ENCODE peak calls at places on chromosomes 12 and 14, in seven cellular contexts. One of them, this sample, is unnamed.

GRCh38 chr12:6434205-6435180 is 10.3 kb upstream of the CD27 start:
- DNase-seq in tibial nerve: no peak
- DNase-seq in CD4-positive, alpha-beta T cell: peak; percentile 29
- DNase-seq in WERI-Rb-1: no peak
- DNase-seq in IMR-90: no peak
- DNase-seq in ovary: no peak
- DNase-seq in psoas muscle: no peak
- DNase-seq in this sample: no peak

GRCh38 chr14:94113490-94113889 is 3.0 kb downstream of the IFI27 start:
- DNase-seq in tibial nerve: no peak
- DNase-seq in psoas muscle: no peak
- DNase-seq in CD4-positive, alpha-beta T cell: no peak
- DNase-seq in WERI-Rb-1: no peak
- DNase-seq in IMR-90: peak; percentile 22
- DNase-seq in ovary: no peak
- DNase-seq in this sample: peak; percentile 28

GRCh38 chr12:2615665-2616387 is 178.9 kb upstream of the FKBP4 start:
- DNase-seq in WERI-Rb-1: no peak
- DNase-seq in tibial nerve: no peak
- DNase-seq in CD4-positive, alpha-beta T cell: no peak
- DNase-seq in psoas muscle: no peak
- DNase-seq in ovary: peak; percentile 63
- DNase-seq in IMR-90: peak; percentile 92
- DNase-seq in this sample: peak; percentile 65

GRCh38 chr12:571795-572531 is 91.3 kb downstream of the NINJ2 start:
- DNase-seq in ovary: no peak
- DNase-seq in CD4-positive, alpha-beta T cell: no peak
- DNase-seq in tibial nerve: no peak
- DNase-seq in WERI-Rb-1: no peak
- DNase-seq in IMR-90: no peak
- DNase-seq in psoas muscle: peak; percentile 63
- DNase-seq in this sample: no peak

GRCh38 chr14:54805080-54805479 is 97.5 kb downstream of the GCH1 start:
- DNase-seq in IMR-90: no peak
- DNase-seq in psoas muscle: no peak
- DNase-seq in tibial nerve: no peak
- DNase-seq in ovary: no peak
- DNase-seq in WERI-Rb-1: no peak
- DNase-seq in CD4-positive, alpha-beta T cell: no peak
- DNase-seq in this sample: no peak

GRCh38 chr12:14554281-14555008 is 13.2 kb downstream of the PLBD1 start:
- DNase-seq in CD4-positive, alpha-beta T cell: no peak
- DNase-seq in IMR-90: no peak
- DNase-seq in WERI-Rb-1: no peak
- DNase-seq in psoas muscle: peak; percentile 81
- DNase-seq in tibial nerve: peak; percentile 59
- DNase-seq in ovary: peak; percentile 33
- DNase-seq in this sample: peak; percentile 92

GRCh38 chr12:1093166-1093751 is 102.2 kb downstream of the ERC1 start:
- DNase-seq in psoas muscle: no peak
- DNase-seq in tibial nerve: no peak
- DNase-seq in IMR-90: peak; percentile 67
- DNase-seq in WERI-Rb-1: peak; percentile 41
- DNase-seq in CD4-positive, alpha-beta T cell: no peak
- DNase-seq in ovary: no peak
- DNase-seq in this sample: peak; percentile 67

GRCh38 chr12:101857043-101857558 is 20.3 kb upstream of the DRAM1 start:
- DNase-seq in CD4-positive, alpha-beta T cell: no peak
- DNase-seq in IMR-90: peak; percentile 81
- DNase-seq in psoas muscle: no peak
- DNase-seq in tibial nerve: no peak
- DNase-seq in WERI-Rb-1: no peak
- DNase-seq in ovary: no peak
- DNase-seq in this sample: peak; percentile 62

GRCh38 chr12:80017261-80017870 is 82.0 kb upstream of the OTOGL start:
- DNase-seq in ovary: no peak
- DNase-seq in tibial nerve: no peak
- DNase-seq in IMR-90: peak; percentile 50
- DNase-seq in CD4-positive, alpha-beta T cell: no peak
- DNase-seq in psoas muscle: no peak
- DNase-seq in WERI-Rb-1: no peak
- DNase-seq in this sample: no peak

GRCh38 chr12:15776532-15776931 is 12.7 kb downstream of the EPS8 start:
- DNase-seq in IMR-90: no peak
- DNase-seq in ovary: no peak
- DNase-seq in CD4-positive, alpha-beta T cell: no peak
- DNase-seq in WERI-Rb-1: no peak
- DNase-seq in psoas muscle: no peak
- DNase-seq in tibial nerve: no peak
- DNase-seq in this sample: no peak

GRCh38 chr14:68628605-68629310 is 164.1 kb downstream of the ZFP36L1 start:
- DNase-seq in tibial nerve: no peak
- DNase-seq in CD4-positive, alpha-beta T cell: peak; percentile 51
- DNase-seq in IMR-90: no peak
- DNase-seq in ovary: no peak
- DNase-seq in psoas muscle: no peak
- DNase-seq in WERI-Rb-1: no peak
- DNase-seq in this sample: no peak

GRCh38 chr14:61153436-61153835 is 127.7 kb downstream of the TMEM30B start:
- DNase-seq in psoas muscle: no peak
- DNase-seq in tibial nerve: no peak
- DNase-seq in IMR-90: peak; percentile 49
- DNase-seq in ovary: no peak
- DNase-seq in WERI-Rb-1: no peak
- DNase-seq in CD4-positive, alpha-beta T cell: no peak
- DNase-seq in this sample: peak; percentile 72

GRCh38 chr12:71955946-71956345 is 17.3 kb downstream of the TPH2 start:
- DNase-seq in psoas muscle: no peak
- DNase-seq in ovary: no peak
- DNase-seq in tibial nerve: no peak
- DNase-seq in IMR-90: peak; percentile 89
- DNase-seq in CD4-positive, alpha-beta T cell: no peak
- DNase-seq in WERI-Rb-1: no peak
- DNase-seq in this sample: peak; percentile 17

GRCh38 chr12:32005496-32006125 is 46.4 kb downstream of the RESF1 start:
- DNase-seq in WERI-Rb-1: no peak
- DNase-seq in ovary: no peak
- DNase-seq in psoas muscle: no peak
- DNase-seq in CD4-positive, alpha-beta T cell: no peak
- DNase-seq in tibial nerve: no peak
- DNase-seq in IMR-90: no peak
- DNase-seq in this sample: peak; percentile 42

GRCh38 chr12:119008691-119009221 is 27.4 kb downstream of the SRRM4 start:
- DNase-seq in psoas muscle: no peak
- DNase-seq in WERI-Rb-1: peak; percentile 97
- DNase-seq in tibial nerve: no peak
- DNase-seq in CD4-positive, alpha-beta T cell: no peak
- DNase-seq in IMR-90: no peak
- DNase-seq in ovary: no peak
- DNase-seq in this sample: no peak

GRCh38 chr12:42574879-42575278 is 14.7 kb downstream of the PRICKLE1 start:
- DNase-seq in CD4-positive, alpha-beta T cell: no peak
- DNase-seq in ovary: no peak
- DNase-seq in tibial nerve: no peak
- DNase-seq in IMR-90: no peak
- DNase-seq in psoas muscle: no peak
- DNase-seq in WERI-Rb-1: no peak
- DNase-seq in this sample: no peak

GRCh38 chr14:62792578-62792977 is 252.7 kb downstream of the KCNH5 start:
- DNase-seq in WERI-Rb-1: no peak
- DNase-seq in IMR-90: no peak
- DNase-seq in CD4-positive, alpha-beta T cell: no peak
- DNase-seq in psoas muscle: no peak
- DNase-seq in tibial nerve: no peak
- DNase-seq in ovary: no peak
- DNase-seq in this sample: no peak

DNA sequence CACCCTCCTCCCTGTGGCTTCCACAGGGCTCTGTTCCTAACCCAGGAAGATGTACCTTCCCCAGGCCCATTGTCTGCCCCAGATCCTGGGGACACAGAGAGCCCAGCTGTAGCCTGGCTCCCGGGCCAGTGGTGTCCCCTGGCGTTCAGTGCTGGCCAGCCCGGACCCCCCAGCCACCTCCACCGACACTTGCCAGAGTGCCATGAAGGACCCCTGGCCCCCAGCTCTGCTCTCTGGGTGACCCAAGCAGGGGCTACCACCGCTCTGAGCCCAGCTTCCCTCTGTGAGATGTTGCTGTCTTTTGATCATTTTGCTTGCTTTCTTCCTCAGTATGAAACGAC is 6.2 kb downstream of the INF2 start:
- DNase-seq in ovary: no peak
- DNase-seq in WERI-Rb-1: no peak
- DNase-seq in CD4-positive, alpha-beta T cell: no peak
- DNase-seq in tibial nerve: no peak
- DNase-seq in psoas muscle: no peak
- DNase-seq in IMR-90: no peak
- DNase-seq in this sample: no peak
- H3K27ac ChIP-seq in ovary: no peak overlapping the region
- H3K27ac ChIP-seq in WERI-Rb-1: no peak overlapping the region
- H3K27ac ChIP-seq in CD4-positive, alpha-beta T cell: peak overlapping the region; percentile 57
- H3K27ac ChIP-seq in tibial nerve: peak overlapping the region; percentile 99
- H3K27ac ChIP-seq in psoas muscle: no peak overlapping the region
- H3K27ac ChIP-seq in IMR-90: no peak overlapping the region
- H3K27ac ChIP-seq in this sample: no peak overlapping the region

DNA sequence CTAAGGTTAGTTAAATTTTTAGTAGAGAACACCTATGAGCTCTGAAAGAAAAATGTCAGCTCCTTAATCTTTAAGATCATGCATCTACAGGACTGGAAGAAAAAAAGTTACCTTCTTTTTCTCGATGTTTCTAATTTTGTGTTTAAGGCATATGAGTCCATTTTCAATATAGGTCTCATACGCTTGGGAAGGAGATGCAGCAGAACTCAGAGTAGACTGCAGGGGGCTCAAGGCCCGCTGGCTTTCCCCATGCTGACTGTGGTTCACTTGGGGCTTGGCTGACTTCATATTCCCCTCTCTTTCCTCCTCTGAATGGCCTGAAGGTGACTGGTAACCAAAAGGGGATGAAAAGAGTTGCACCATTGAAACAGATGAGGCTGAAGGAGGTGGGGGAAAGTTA is 1.5 kb downstream of the CAPRIN2 start:
- DNase-seq in WERI-Rb-1: peak; percentile 16
- DNase-seq in psoas muscle: no peak
- DNase-seq in CD4-positive, alpha-beta T cell: no peak
- DNase-seq in ovary: no peak
- DNase-seq in IMR-90: peak; percentile 39
- DNase-seq in tibial nerve: no peak
- DNase-seq in this sample: peak; percentile 50
- TF ChIP-seq CTCF in WERI-Rb-1: peak; percentile 44
- TF ChIP-seq CTCF in psoas muscle: no peak
- TF ChIP-seq CTCF in CD4-positive, alpha-beta T cell: no peak
- TF ChIP-seq CTCF in ovary: no peak
- TF ChIP-seq CTCF in IMR-90: peak; percentile 40
- TF ChIP-seq CTCF in tibial nerve: no peak
- TF ChIP-seq CTCF in this sample: peak; percentile 65

GRCh38 chr12:54936736-54937135 is 47.8 kb downstream of the TESPA1 start:
- DNase-seq in ovary: no peak
- DNase-seq in tibial nerve: no peak
- DNase-seq in CD4-positive, alpha-beta T cell: no peak
- DNase-seq in IMR-90: no peak
- DNase-seq in WERI-Rb-1: no peak
- DNase-seq in psoas muscle: no peak
- DNase-seq in this sample: no peak

GRCh38 chr12:54932691-54933090 is 51.9 kb downstream of the TESPA1 start:
- DNase-seq in ovary: no peak
- DNase-seq in CD4-positive, alpha-beta T cell: no peak
- DNase-seq in tibial nerve: peak; percentile 21
- DNase-seq in psoas muscle: no peak
- DNase-seq in IMR-90: no peak
- DNase-seq in WERI-Rb-1: no peak
- DNase-seq in this sample: no peak

GRCh38 chr12:54933381-54933780 is 51.2 kb downstream of the TESPA1 start:
- DNase-seq in IMR-90: peak; percentile 20
- DNase-seq in WERI-Rb-1: no peak
- DNase-seq in ovary: no peak
- DNase-seq in CD4-positive, alpha-beta T cell: no peak
- DNase-seq in psoas muscle: no peak
- DNase-seq in tibial nerve: no peak
- DNase-seq in this sample: no peak

GRCh38 chr12:54935235-54935951 is 49.2 kb downstream of the TESPA1 start:
- DNase-seq in tibial nerve: no peak
- DNase-seq in ovary: no peak
- DNase-seq in IMR-90: peak; percentile 91
- DNase-seq in CD4-positive, alpha-beta T cell: no peak
- DNase-seq in WERI-Rb-1: no peak
- DNase-seq in psoas muscle: no peak
- DNase-seq in this sample: peak; percentile 81

DNA sequence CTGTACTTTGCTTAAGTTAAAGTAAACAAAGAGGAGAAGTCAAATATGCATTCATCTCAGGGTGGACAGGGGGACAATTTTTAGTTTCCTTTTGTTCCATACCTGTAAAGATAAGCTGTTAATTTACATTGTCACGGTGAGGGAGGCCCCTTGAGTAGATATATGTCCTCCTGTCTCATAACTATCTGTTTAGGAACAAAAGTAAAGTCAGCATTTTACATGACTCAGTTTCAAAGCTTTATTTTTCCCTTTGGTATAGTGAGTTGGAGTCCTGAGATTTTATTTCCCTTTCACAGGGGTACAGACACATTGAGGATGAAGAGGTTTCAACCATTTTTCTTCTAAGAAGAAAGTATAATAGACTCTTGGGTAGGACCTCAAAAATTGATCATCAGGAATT is 50.1 kb downstream of the TESPA1 start:
- DNase-seq in IMR-90: no peak
- DNase-seq in CD4-positive, alpha-beta T cell: no peak
- DNase-seq in ovary: no peak
- DNase-seq in WERI-Rb-1: no peak
- DNase-seq in tibial nerve: no peak
- DNase-seq in psoas muscle: no peak
- DNase-seq in this sample: no peak
- H3K27ac ChIP-seq in IMR-90: no peak overlapping the region
- H3K27ac ChIP-seq in CD4-positive, alpha-beta T cell: no peak overlapping the region
- H3K27ac ChIP-seq in ovary: no peak overlapping the region
- H3K27ac ChIP-seq in WERI-Rb-1: no peak overlapping the region
- H3K27ac ChIP-seq in tibial nerve: no peak overlapping the region
- H3K27ac ChIP-seq in psoas muscle: no peak overlapping the region
- H3K27ac ChIP-seq in this sample: no peak overlapping the region

DNA sequence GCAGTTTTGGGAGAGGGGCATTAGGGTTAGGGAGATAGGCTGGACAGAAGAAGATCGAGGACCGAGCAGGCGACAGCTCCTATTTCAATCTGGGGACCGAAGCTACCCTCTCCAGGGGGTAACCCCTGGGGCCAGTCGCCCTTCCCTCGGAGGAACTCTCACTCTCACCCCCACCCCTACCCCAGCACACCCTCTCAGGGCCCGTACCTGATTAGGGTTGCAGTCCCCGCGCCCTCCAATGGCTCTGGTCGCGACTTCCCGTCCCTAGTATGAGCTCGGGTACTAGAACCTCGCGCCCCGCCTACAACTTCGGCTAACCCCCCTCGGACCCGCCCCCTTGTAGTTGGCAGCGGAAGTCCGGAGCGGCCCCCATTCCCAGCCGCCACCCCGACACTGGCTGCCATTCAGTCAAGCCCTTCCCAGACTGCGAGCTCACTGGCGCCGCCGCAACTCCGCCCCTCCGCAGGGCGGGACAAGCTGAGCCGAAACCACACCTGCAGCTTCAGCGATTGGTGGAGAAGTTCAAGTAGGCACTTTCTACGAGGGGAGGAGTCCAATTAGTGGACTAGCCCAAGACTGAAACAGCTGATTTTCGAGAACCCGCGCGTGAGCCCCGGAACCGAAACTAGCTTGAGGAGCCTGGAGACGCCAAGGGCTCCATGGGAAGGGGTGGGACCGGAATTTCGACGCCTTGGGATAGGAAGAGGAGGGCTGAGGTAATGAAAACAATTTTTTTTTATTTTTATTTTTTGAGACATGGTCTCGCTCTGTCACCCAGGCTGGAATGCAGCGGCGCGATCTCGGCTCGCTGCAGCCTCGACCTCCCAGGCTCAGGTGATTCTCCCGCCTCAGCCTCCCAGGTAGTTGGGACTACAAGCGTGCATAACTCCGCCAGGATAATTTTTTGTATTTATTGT is at the start of gene STAT2:
- DNase-seq in tibial nerve: peak; percentile 98
- DNase-seq in WERI-Rb-1: peak; percentile 99
- DNase-seq in CD4-positive, alpha-beta T cell: peak; percentile 99
- DNase-seq in psoas muscle: peak; percentile 99
- DNase-seq in IMR-90: peak; percentile 100
- DNase-seq in ovary: peak; percentile 98
- DNase-seq in this sample: peak; percentile 99
- TF ChIP-seq CTCF in tibial nerve: peak; percentile 5
- TF ChIP-seq CTCF in WERI-Rb-1: no peak
- TF ChIP-seq CTCF in CD4-positive, alpha-beta T cell: no peak
- TF ChIP-seq CTCF in psoas muscle: no peak
- TF ChIP-seq CTCF in IMR-90: no peak
- TF ChIP-seq CTCF in ovary: no peak
- TF ChIP-seq CTCF in this sample: no peak